ENCODE peak calls at places on chromosomes 11 and 22, in eight cellular contexts. R, H, S, E, O, B, Y and J are unnamed samples.

GRCh38 chr11:100671471-100671870 is 15.6 kb upstream of the ARHGAP42 start:
- DNase-seq in Y (no peak), B (no peak), H (no peak), R (no peak), O (no peak), E (no peak), S (no peak), J (peak)

GRCh38 chr11:73446766-73447165 is 70.6 kb downstream of the RELT start:
- DNase-seq in O (no peak), S (no peak), E (no peak), Y (no peak), R (no peak), B (no peak), H (no peak), J (no peak)

GRCh38 chr22:23556026-23556620 is 24.0 kb downstream of the IGLL1 start:
- DNase-seq in O (no peak), B (no peak), E (no peak), S (peak), H (no peak), Y (no peak), R (no peak), J (no peak)

GRCh38 chr11:46315033-46315738 is 32.1 kb upstream of the DGKZ start:
- DNase-seq in Y (peak), B (peak), H (peak), E (peak), O (peak), R (peak), S (peak), J (peak)

GRCh38 chr11:67024410-67024809 is 1.5 kb downstream of the SYT12 start:
- DNase-seq in E (peak), Y (no peak), R (no peak), S (no peak), B (no peak), O (peak), H (no peak), J (no peak)

GRCh38 chr11:6650980-6651379 is 4.6 kb downstream of the DCHS1 start:
- DNase-seq in S (no peak), B (no peak), O (no peak), E (no peak), R (no peak), H (no peak), Y (no peak), J (no peak)

GRCh38 chr11:131932584-131933360 is 562.4 kb downstream of the NTM start:
- DNase-seq in E (peak), B (no peak), H (no peak), S (no peak), O (no peak), Y (no peak), R (peak), J (no peak)

GRCh38 chr22:38223289-38223960 is 21.6 kb downstream of the MAFF start:
- DNase-seq in B (no peak), O (no peak), E (no peak), H (no peak), Y (no peak), S (no peak), R (no peak), J (no peak)

GRCh38 chr11:9530901-9531625 is 42.4 kb upstream of the WEE1 start:
- DNase-seq in E (no peak), B (no peak), Y (no peak), H (no peak), O (no peak), R (no peak), S (no peak), J (no peak)

GRCh38 chr11:22432331-22433065 is 94.3 kb downstream of the SLC17A6 start:
- DNase-seq in H (no peak), O (no peak), S (peak), B (peak), Y (no peak), E (no peak), R (peak), J (no peak)

GRCh38 chr11:65576232-65576866 is 496 bp downstream of the EHBP1L1 start:
- DNase-seq in Y (no peak), O (no peak), E (no peak), B (no peak), S (peak), H (no peak), R (no peak), J (no peak)

GRCh38 chr22:41261541-41262249 is 21.0 kb upstream of the CHADL start:
- DNase-seq in E (no peak), B (no peak), Y (no peak), O (no peak), R (no peak), H (no peak), S (no peak), J (no peak)